ENCODE peak calls at places on chromosomes 13 and 19, in seven cellular contexts. One of them, this sample, is unnamed.

GRCh38 chr19:2333027-2333806 is 4.7 kb downstream of the SPPL2B start:
- DNase-seq in fibroblast of lung: no peak
- DNase-seq in LHCN-M2: no peak
- DNase-seq in GM23248: no peak
- DNase-seq in AG10803: no peak
- DNase-seq in ELR: no peak
- DNase-seq in HAP-1: no peak
- DNase-seq in this sample: no peak

GRCh38 chr13:19927117-19927734 is 31.3 kb upstream of the ZMYM2 start:
- DNase-seq in fibroblast of lung: peak; percentile 55
- DNase-seq in LHCN-M2: peak; percentile 38
- DNase-seq in GM23248: peak; percentile 34
- DNase-seq in AG10803: peak; percentile 32
- DNase-seq in ELR: peak; percentile 55
- DNase-seq in HAP-1: peak; percentile 23
- DNase-seq in this sample: peak; percentile 19

GRCh38 chr13:109212630-109213029 is 573.8 kb downstream of the IRS2 start:
- DNase-seq in fibroblast of lung: no peak
- DNase-seq in LHCN-M2: peak; percentile 19
- DNase-seq in GM23248: no peak
- DNase-seq in AG10803: no peak
- DNase-seq in ELR: no peak
- DNase-seq in HAP-1: no peak
- DNase-seq in this sample: no peak

GRCh38 chr13:74438911-74439310 is 304.7 kb upstream of the KLF12 start:
- DNase-seq in fibroblast of lung: no peak
- DNase-seq in LHCN-M2: peak; percentile 25
- DNase-seq in GM23248: no peak
- DNase-seq in AG10803: peak; percentile 12
- DNase-seq in ELR: no peak
- DNase-seq in HAP-1: no peak
- DNase-seq in this sample: no peak

GRCh38 chr13:105774739-105775460 is 760.6 kb downstream of the EFNB2 start:
- DNase-seq in fibroblast of lung: no peak
- DNase-seq in LHCN-M2: peak; percentile 5
- DNase-seq in GM23248: no peak
- DNase-seq in AG10803: no peak
- DNase-seq in ELR: peak; percentile 68
- DNase-seq in HAP-1: no peak
- DNase-seq in this sample: no peak

GRCh38 chr19:29680447-29680846 is 15.2 kb downstream of the PLEKHF1 start:
- DNase-seq in fibroblast of lung: no peak
- DNase-seq in LHCN-M2: no peak
- DNase-seq in GM23248: no peak
- DNase-seq in AG10803: no peak
- DNase-seq in ELR: peak; percentile 17
- DNase-seq in HAP-1: no peak
- DNase-seq in this sample: no peak

GRCh38 chr13:47146991-47147783 is 250.3 kb upstream of the HTR2A start:
- DNase-seq in fibroblast of lung: no peak
- DNase-seq in LHCN-M2: no peak
- DNase-seq in GM23248: no peak
- DNase-seq in AG10803: no peak
- DNase-seq in ELR: no peak
- DNase-seq in HAP-1: no peak
- DNase-seq in this sample: no peak

GRCh38 chr13:32734511-32734910 is 148.3 kb downstream of the PDS5B start:
- DNase-seq in fibroblast of lung: peak; percentile 42
- DNase-seq in LHCN-M2: peak; percentile 68
- DNase-seq in GM23248: peak; percentile 82
- DNase-seq in AG10803: peak; percentile 52
- DNase-seq in ELR: peak; percentile 91
- DNase-seq in HAP-1: no peak
- DNase-seq in this sample: no peak

GRCh38 chr19:43674630-43674982 is 4.6 kb upstream of the PLAUR start:
- DNase-seq in fibroblast of lung: peak; percentile 37
- DNase-seq in LHCN-M2: no peak
- DNase-seq in GM23248: peak; percentile 62
- DNase-seq in AG10803: peak; percentile 59
- DNase-seq in ELR: peak; percentile 80
- DNase-seq in HAP-1: no peak
- DNase-seq in this sample: peak; percentile 68

GRCh38 chr19:38977445-38978314 is 2.1 kb upstream of the FBXO17 start:
- DNase-seq in fibroblast of lung: no peak
- DNase-seq in LHCN-M2: no peak
- DNase-seq in GM23248: peak; percentile 5
- DNase-seq in AG10803: no peak
- DNase-seq in ELR: peak; percentile 68
- DNase-seq in HAP-1: no peak
- DNase-seq in this sample: no peak

GRCh38 chr13:43785681-43786471 is 896 bp downstream of the ENOX1 start:
- DNase-seq in fibroblast of lung: peak; percentile 77
- DNase-seq in LHCN-M2: peak; percentile 83
- DNase-seq in GM23248: peak; percentile 76
- DNase-seq in AG10803: peak; percentile 69
- DNase-seq in ELR: peak; percentile 58
- DNase-seq in HAP-1: peak; percentile 42
- DNase-seq in this sample: peak; percentile 88

GRCh38 chr19:10450191-10450852 is 30.0 kb downstream of the PDE4A start:
- DNase-seq in fibroblast of lung: no peak
- DNase-seq in LHCN-M2: no peak
- DNase-seq in GM23248: no peak
- DNase-seq in AG10803: no peak
- DNase-seq in ELR: no peak
- DNase-seq in HAP-1: no peak
- DNase-seq in this sample: no peak

GRCh38 chr19:38715540-38715939 is 28.7 kb downstream of the CAPN12 start:
- DNase-seq in fibroblast of lung: no peak
- DNase-seq in LHCN-M2: no peak
- DNase-seq in GM23248: no peak
- DNase-seq in AG10803: no peak
- DNase-seq in ELR: no peak
- DNase-seq in HAP-1: no peak
- DNase-seq in this sample: no peak

GRCh38 chr13:64428196-64428595 is 2801.9 kb downstream of the PCDH9 start:
- DNase-seq in fibroblast of lung: peak; percentile 68
- DNase-seq in LHCN-M2: no peak
- DNase-seq in GM23248: no peak
- DNase-seq in AG10803: peak; percentile 37
- DNase-seq in ELR: peak; percentile 36
- DNase-seq in HAP-1: no peak
- DNase-seq in this sample: peak; percentile 12

GRCh38 chr19:55620410-55620809 is 4.0 kb downstream of the ZNF784 start:
- DNase-seq in fibroblast of lung: no peak
- DNase-seq in LHCN-M2: no peak
- DNase-seq in GM23248: no peak
- DNase-seq in AG10803: peak; percentile 78
- DNase-seq in ELR: no peak
- DNase-seq in HAP-1: no peak
- DNase-seq in this sample: no peak

GRCh38 chr13:91745962-91746361 is 347.5 kb downstream of the GPC5 start:
- DNase-seq in fibroblast of lung: no peak
- DNase-seq in LHCN-M2: no peak
- DNase-seq in GM23248: no peak
- DNase-seq in AG10803: no peak
- DNase-seq in ELR: no peak
- DNase-seq in HAP-1: no peak
- DNase-seq in this sample: no peak

GRCh38 chr19:14916848-14917247 is 24.4 kb upstream of the OR7C2 start:
- DNase-seq in fibroblast of lung: no peak
- DNase-seq in LHCN-M2: no peak
- DNase-seq in GM23248: peak; percentile 0
- DNase-seq in AG10803: no peak
- DNase-seq in ELR: peak; percentile 9
- DNase-seq in HAP-1: no peak
- DNase-seq in this sample: no peak

GRCh38 chr13:77859450-77859849 is 59.2 kb downstream of the EDNRB start:
- DNase-seq in fibroblast of lung: peak; percentile 84
- DNase-seq in LHCN-M2: peak; percentile 84
- DNase-seq in GM23248: peak; percentile 88
- DNase-seq in AG10803: peak; percentile 71
- DNase-seq in ELR: peak; percentile 50
- DNase-seq in HAP-1: no peak
- DNase-seq in this sample: peak; percentile 24

GRCh38 chr19:50823389-50824042 is at the start of gene KLK1:
- DNase-seq in fibroblast of lung: no peak
- DNase-seq in LHCN-M2: no peak
- DNase-seq in GM23248: no peak
- DNase-seq in AG10803: no peak
- DNase-seq in ELR: no peak
- DNase-seq in HAP-1: no peak
- DNase-seq in this sample: no peak

GRCh38 chr13:39401091-39401647 is 201.8 kb downstream of the LHFPL6 start:
- DNase-seq in fibroblast of lung: no peak
- DNase-seq in LHCN-M2: no peak
- DNase-seq in GM23248: no peak
- DNase-seq in AG10803: no peak
- DNase-seq in ELR: no peak
- DNase-seq in HAP-1: peak; percentile 42
- DNase-seq in this sample: no peak

GRCh38 chr13:73074101-73074500 is 15.3 kb downstream of the KLF5 start:
- DNase-seq in fibroblast of lung: no peak
- DNase-seq in LHCN-M2: peak; percentile 18
- DNase-seq in GM23248: no peak
- DNase-seq in AG10803: no peak
- DNase-seq in ELR: no peak
- DNase-seq in HAP-1: no peak
- DNase-seq in this sample: no peak

GRCh38 chr19:35719402-35720162 is 1.8 kb downstream of the KMT2B start:
- DNase-seq in fibroblast of lung: no peak
- DNase-seq in LHCN-M2: no peak
- DNase-seq in GM23248: no peak
- DNase-seq in AG10803: no peak
- DNase-seq in ELR: no peak
- DNase-seq in HAP-1: no peak
- DNase-seq in this sample: no peak

GRCh38 chr19:51024924-51025323 is 1.5 kb downstream of the KLK11 start:
- DNase-seq in fibroblast of lung: no peak
- DNase-seq in LHCN-M2: no peak
- DNase-seq in GM23248: no peak
- DNase-seq in AG10803: no peak
- DNase-seq in ELR: no peak
- DNase-seq in HAP-1: no peak
- DNase-seq in this sample: no peak

GRCh38 chr13:29718694-29719093 is 123.2 kb upstream of the SLC7A1 start:
- DNase-seq in fibroblast of lung: no peak
- DNase-seq in LHCN-M2: no peak
- DNase-seq in GM23248: peak; percentile 53
- DNase-seq in AG10803: no peak
- DNase-seq in ELR: no peak
- DNase-seq in HAP-1: no peak
- DNase-seq in this sample: peak; percentile 41

GRCh38 chr19:48292798-48293197 is 22.9 kb downstream of the ZNF114 start:
- DNase-seq in fibroblast of lung: peak; percentile 47
- DNase-seq in LHCN-M2: peak; percentile 65
- DNase-seq in GM23248: peak; percentile 97
- DNase-seq in AG10803: peak; percentile 78
- DNase-seq in ELR: peak; percentile 92
- DNase-seq in HAP-1: no peak
- DNase-seq in this sample: peak; percentile 87

GRCh38 chr19:37007587-37008220 is 70.5 kb upstream of the ZNF420 start:
- DNase-seq in fibroblast of lung: peak; percentile 71
- DNase-seq in LHCN-M2: no peak
- DNase-seq in GM23248: peak; percentile 12
- DNase-seq in AG10803: peak; percentile 43
- DNase-seq in ELR: no peak
- DNase-seq in HAP-1: no peak
- DNase-seq in this sample: peak; percentile 42

GRCh38 chr13:24307211-24308067 is 1.9 kb upstream of the C1QTNF9 start:
- DNase-seq in fibroblast of lung: no peak
- DNase-seq in LHCN-M2: no peak
- DNase-seq in GM23248: no peak
- DNase-seq in AG10803: no peak
- DNase-seq in ELR: no peak
- DNase-seq in HAP-1: no peak
- DNase-seq in this sample: no peak

GRCh38 chr13:43191561-43191960 is 168.2 kb downstream of the DNAJC15 start:
- DNase-seq in fibroblast of lung: no peak
- DNase-seq in LHCN-M2: no peak
- DNase-seq in GM23248: no peak
- DNase-seq in AG10803: no peak
- DNase-seq in ELR: no peak
- DNase-seq in HAP-1: no peak
- DNase-seq in this sample: no peak

GRCh38 chr13:51728972-51729371 is 75.0 kb downstream of the DHRS12 start:
- DNase-seq in fibroblast of lung: peak; percentile 82
- DNase-seq in LHCN-M2: peak; percentile 84
- DNase-seq in GM23248: peak; percentile 97
- DNase-seq in AG10803: peak; percentile 87
- DNase-seq in ELR: peak; percentile 94
- DNase-seq in HAP-1: no peak
- DNase-seq in this sample: peak; percentile 61

GRCh38 chr19:325173-325936 is 19.2 kb downstream of the MIER2 start:
- DNase-seq in fibroblast of lung: no peak
- DNase-seq in LHCN-M2: no peak
- DNase-seq in GM23248: no peak
- DNase-seq in AG10803: no peak
- DNase-seq in ELR: no peak
- DNase-seq in HAP-1: no peak
- DNase-seq in this sample: no peak

GRCh38 chr13:108948269-108948671 is 318.9 kb downstream of the MYO16 start:
- DNase-seq in fibroblast of lung: no peak
- DNase-seq in LHCN-M2: no peak
- DNase-seq in GM23248: peak; percentile 18
- DNase-seq in AG10803: peak; percentile 21
- DNase-seq in ELR: no peak
- DNase-seq in HAP-1: no peak
- DNase-seq in this sample: no peak

GRCh38 chr13:111414341-111414740 is 93.9 kb downstream of the TEX29 start:
- DNase-seq in fibroblast of lung: no peak
- DNase-seq in LHCN-M2: no peak
- DNase-seq in GM23248: no peak
- DNase-seq in AG10803: no peak
- DNase-seq in ELR: no peak
- DNase-seq in HAP-1: no peak
- DNase-seq in this sample: no peak

GRCh38 chr13:47480121-47480520 is 521.0 kb downstream of the SUCLA2 start:
- DNase-seq in fibroblast of lung: peak; percentile 95
- DNase-seq in LHCN-M2: peak; percentile 95
- DNase-seq in GM23248: peak; percentile 92
- DNase-seq in AG10803: peak; percentile 84
- DNase-seq in ELR: peak; percentile 95
- DNase-seq in HAP-1: no peak
- DNase-seq in this sample: peak; percentile 67

GRCh38 chr19:6773323-6773931 is 919 bp downstream of the VAV1 start:
- DNase-seq in fibroblast of lung: no peak
- DNase-seq in LHCN-M2: no peak
- DNase-seq in GM23248: no peak
- DNase-seq in AG10803: no peak
- DNase-seq in ELR: no peak
- DNase-seq in HAP-1: no peak
- DNase-seq in this sample: no peak

GRCh38 chr13:21683034-21683733 is 12.3 kb downstream of the FGF9 start:
- DNase-seq in fibroblast of lung: peak; percentile 54
- DNase-seq in LHCN-M2: peak; percentile 85
- DNase-seq in GM23248: peak; percentile 92
- DNase-seq in AG10803: peak; percentile 77
- DNase-seq in ELR: peak; percentile 85
- DNase-seq in HAP-1: no peak
- DNase-seq in this sample: peak; percentile 81

GRCh38 chr19:51141181-51141580 is 920 bp upstream of the SIGLEC7 start:
- DNase-seq in fibroblast of lung: no peak
- DNase-seq in LHCN-M2: no peak
- DNase-seq in GM23248: no peak
- DNase-seq in AG10803: no peak
- DNase-seq in ELR: no peak
- DNase-seq in HAP-1: no peak
- DNase-seq in this sample: no peak

GRCh38 chr13:43377955-43378354 is 354.6 kb downstream of the DNAJC15 start:
- DNase-seq in fibroblast of lung: peak; percentile 6
- DNase-seq in LHCN-M2: no peak
- DNase-seq in GM23248: peak; percentile 70
- DNase-seq in AG10803: no peak
- DNase-seq in ELR: peak; percentile 40
- DNase-seq in HAP-1: no peak
- DNase-seq in this sample: no peak

GRCh38 chr19:8641908-8642547 is 11.6 kb downstream of the NFILZ start:
- DNase-seq in fibroblast of lung: peak; percentile 70
- DNase-seq in LHCN-M2: peak; percentile 31
- DNase-seq in GM23248: peak; percentile 70
- DNase-seq in AG10803: peak; percentile 67
- DNase-seq in ELR: peak; percentile 59
- DNase-seq in HAP-1: peak; percentile 16
- DNase-seq in this sample: peak; percentile 67